ENCODE peak calls at places on chromosomes 3 and 15, in five cellular contexts. F, S, U, H and E are unnamed samples.

GRCh38 chr15:66765478-66766281 is 63.6 kb downstream of the SMAD6 start:
- DNase-seq in F (peak; percentile 69), S (peak; percentile 41), H (peak; percentile 93), U (no peak), E (no peak)

GRCh38 chr3:180390313-180390712 is 211.7 kb upstream of the TTC14 start:
- DNase-seq in F (no peak), U (no peak), H (no peak), S (no peak), E (no peak)

GRCh38 chr3:69823710-69824109 is 84.4 kb downstream of the MITF start:
- DNase-seq in U (no peak), F (no peak), S (no peak), H (no peak), E (no peak)

GRCh38 chr3:105915524-105915923 is 46.7 kb upstream of the CBLB start:
- DNase-seq in S (no peak), H (no peak), F (no peak), U (no peak), E (no peak)

GRCh38 chr3:39361252-39361927 is 21.8 kb upstream of the SLC25A38 start:
- DNase-seq in U (no peak), S (no peak), H (no peak), F (no peak), E (no peak)

GRCh38 chr3:42491876-42492507 is 10.5 kb upstream of the VIPR1 start:
- DNase-seq in F (no peak), U (no peak), S (no peak), H (no peak), E (no peak)

GRCh38 chr3:190192807-190193206 is 72.1 kb upstream of the P3H2 start:
- DNase-seq in H (no peak), U (no peak), S (no peak), F (no peak), E (no peak)

GRCh38 chr3:159775372-159775961 is 213.2 kb upstream of the IL12A start:
- DNase-seq in S (no peak), F (no peak), H (no peak), U (peak; percentile 41), E (no peak)

GRCh38 chr3:18238721-18239331 is 186.3 kb downstream of the SATB1 start:
- DNase-seq in S (no peak), U (no peak), F (no peak), H (no peak), E (no peak)

GRCh38 chr15:67560320-67560719 is 17.8 kb downstream of the MAP2K5 start:
- DNase-seq in S (no peak), U (no peak), F (no peak), H (no peak), E (no peak)

GRCh38 chr15:76380249-76380648 is 43.7 kb downstream of the ISL2 start:
- DNase-seq in F (no peak), U (no peak), H (no peak), S (no peak), E (no peak)

GRCh38 chr15:81310480-81310879 is 13.5 kb downstream of the STARD5 start:
- DNase-seq in H (no peak), S (no peak), F (no peak), U (no peak), E (no peak)

GRCh38 chr15:41494922-41495735 is 1.5 kb downstream of the ITPKA start:
- DNase-seq in U (no peak), S (no peak), H (no peak), F (no peak), E (no peak)

GRCh38 chr3:177982034-177982433 is 554.2 kb upstream of the KCNMB2 start:
- DNase-seq in H (no peak), S (no peak), F (no peak), U (no peak), E (no peak)

GRCh38 chr3:64266983-64267382 is 41.7 kb upstream of the PRICKLE2 start:
- DNase-seq in H (no peak), F (no peak), U (no peak), S (no peak), E (no peak)

GRCh38 chr3:64264491-64265109 is 39.3 kb upstream of the PRICKLE2 start:
- DNase-seq in S (no peak), H (no peak), F (no peak), U (no peak), E (no peak)

GRCh38 chr3:64267774-64268604 is 42.7 kb upstream of the PRICKLE2 start:
- DNase-seq in H (no peak), U (peak; percentile 51), S (no peak), F (no peak), E (no peak)

GRCh38 chr3:64268926-64269325 is 43.7 kb upstream of the PRICKLE2 start:
- DNase-seq in S (no peak), F (no peak), U (no peak), H (no peak), E (no peak)

GRCh38 chr3:64266065-64266874 is 41.0 kb upstream of the PRICKLE2 start:
- DNase-seq in H (peak; percentile 3), U (no peak), F (no peak), S (no peak), E (no peak)
- TF ChIP-seq POLR2AphosphoS5 in H (no peak), U (no peak), F (no peak), S (no peak), E (no peak)

GRCh38 chr3:56119575-56120349 is 348.5 kb downstream of the ERC2 start:
- DNase-seq in H (no peak), S (no peak), U (no peak), F (no peak), E (no peak)
- TF ChIP-seq TAF1 in H (no peak), S (no peak), U (no peak), F (no peak), E (no peak)

GRCh38 chr3:184981071-184981470 is 169.1 kb downstream of the VPS8 start:
- DNase-seq in H (peak; percentile 78), U (no peak), S (no peak), F (no peak), E (no peak)
- TF ChIP-seq POLR2A in H (no peak), U (no peak), S (no peak), F (no peak), E (no peak)

GRCh38 chr3:55526332-55527030 is 39.4 kb upstream of the WNT5A start:
- DNase-seq in F (no peak), U (no peak), H (peak; percentile 33), S (no peak), E (no peak)
- TF ChIP-seq POLR2AphosphoS5 in F (no peak), U (no peak), H (no peak), S (no peak), E (no peak)

DNA sequence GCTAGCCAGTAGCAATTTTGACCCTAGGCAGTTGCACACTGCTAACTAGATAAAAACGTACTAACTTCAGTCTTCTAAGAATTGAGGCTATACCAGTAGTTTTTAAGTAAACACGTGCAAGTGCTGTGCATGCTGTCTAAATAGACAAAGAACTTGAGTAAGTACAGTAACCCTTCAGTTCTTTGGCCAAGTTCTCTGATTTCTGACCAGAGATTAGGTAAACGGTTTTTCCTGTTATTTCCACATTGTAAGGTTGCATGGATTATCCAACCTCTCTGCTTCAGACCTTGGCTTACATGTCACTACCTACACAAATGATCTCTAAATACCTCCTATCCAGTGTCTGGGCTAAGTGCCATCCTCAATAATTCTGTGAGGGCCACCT is 892 bp upstream of the XXYLT1 start:
- DNase-seq in F (no peak), H (no peak), U (no peak), S (no peak), E (no peak)
- TF ChIP-seq TAF1 in F (no peak), H (no peak), U (no peak), S (no peak), E (no peak)

GRCh38 chr15:92655178-92655995 is at the start of gene FAM174B:
- DNase-seq in F (no peak), H (no peak), S (no peak), U (no peak), E (peak; percentile 45)
- TF ChIP-seq POLR2A in F (peak; percentile 80), H (no peak), S (no peak), U (no peak), E (no peak)

DNA sequence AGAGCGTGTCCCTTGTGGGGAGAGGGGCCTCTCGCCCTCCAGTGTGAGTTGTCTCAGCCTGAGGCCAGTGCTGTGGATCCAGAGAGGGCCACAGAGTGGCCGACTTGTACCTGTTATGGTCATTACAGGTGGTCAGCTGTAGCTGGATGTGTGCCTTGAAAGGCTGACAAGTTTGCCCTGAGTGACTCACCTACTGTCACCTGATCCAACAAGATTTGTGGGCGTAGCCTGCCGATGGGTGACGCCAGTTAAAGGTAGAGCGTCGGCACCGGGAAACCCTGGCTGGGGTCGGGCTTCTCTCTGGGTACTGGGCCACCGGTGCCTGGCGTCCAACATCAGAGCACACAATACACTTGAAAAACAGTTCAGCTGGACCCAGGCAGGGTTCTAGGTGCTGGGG is 2.8 kb upstream of the ISG20 start:
- DNase-seq in H (no peak), F (no peak), S (no peak), U (no peak), E (no peak)
- TF ChIP-seq POLR2AphosphoS5 in H (peak; percentile 11), F (no peak), S (no peak), U (peak; percentile 76), E (no peak)

DNA sequence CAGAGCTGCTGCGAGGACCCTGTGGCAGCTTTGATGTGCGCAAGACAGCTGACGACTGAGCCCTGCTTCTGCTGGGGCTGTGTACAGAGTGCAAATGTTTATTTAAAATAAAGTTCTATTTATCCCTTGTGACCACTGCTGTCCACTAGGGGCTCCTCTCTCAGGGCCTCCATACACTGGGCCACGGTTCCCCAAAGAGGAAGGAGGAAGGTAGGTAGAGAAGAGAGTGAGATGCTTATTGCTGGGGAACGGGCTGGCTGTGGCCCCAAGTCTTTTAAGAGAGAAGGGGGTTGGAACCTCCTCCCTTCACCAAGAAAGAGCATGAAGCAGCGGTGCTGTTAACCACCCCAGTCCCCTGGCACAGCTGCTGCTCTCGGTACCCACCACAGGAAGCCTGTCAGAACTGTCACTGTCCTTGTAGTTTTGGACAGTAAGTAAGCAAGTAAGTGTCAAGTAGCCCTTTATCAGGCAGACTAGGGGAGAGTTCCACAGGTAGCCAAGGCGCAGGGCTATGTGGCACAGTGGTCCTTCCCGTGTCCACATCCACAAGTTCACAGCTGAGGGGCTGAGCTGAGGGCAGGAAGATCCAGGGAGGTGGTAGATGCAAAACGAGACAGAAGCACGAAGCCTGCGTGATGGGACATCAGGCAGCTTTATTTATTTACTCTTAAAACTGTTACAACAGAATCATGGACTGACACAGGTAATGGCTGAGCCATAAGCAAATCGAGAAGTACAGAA is 47.3 kb downstream of the DHX30 start:
- DNase-seq in S (peak; percentile 46), F (no peak), U (no peak), H (peak; percentile 50), E (no peak)
- TF ChIP-seq TAF1 in S (no peak), F (no peak), U (no peak), H (no peak), E (no peak)

GRCh38 chr3:186413615-186414415 is 51.8 kb upstream of the DGKG start:
- DNase-seq in U (peak; percentile 23), H (no peak), F (peak; percentile 17), S (no peak), E (no peak)
- TF ChIP-seq POLR2A in U (peak; percentile 40), H (no peak), F (no peak), S (no peak), E (no peak)

DNA sequence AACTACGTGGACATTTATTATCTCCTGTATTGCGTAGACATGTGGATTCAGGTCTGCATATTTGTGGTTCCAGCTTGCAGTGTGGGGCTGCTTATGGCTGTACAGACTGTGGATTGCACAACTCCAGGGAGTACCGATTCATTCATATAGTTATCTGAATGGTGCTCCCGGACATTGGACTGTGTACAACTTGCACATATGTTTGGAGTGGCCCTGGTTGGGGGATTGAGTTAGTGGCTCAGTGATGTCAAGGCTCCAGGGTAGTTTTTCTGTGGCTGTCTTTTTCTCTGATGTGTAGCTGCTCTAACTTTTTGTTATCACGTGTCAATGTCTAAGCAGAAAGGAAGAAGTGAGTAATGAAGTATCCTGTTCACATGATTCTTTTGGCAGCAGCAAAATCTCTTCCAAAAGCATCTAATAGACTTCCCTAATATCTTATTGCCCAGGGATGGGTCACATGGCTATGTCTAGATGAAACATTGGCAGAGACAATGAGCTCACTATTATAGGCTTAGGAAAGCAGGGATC is 15.8 kb downstream of the ST3GAL6 start:
- DNase-seq in H (peak; percentile 97), S (no peak), U (no peak), F (no peak), E (no peak)
- TF ChIP-seq POLR2AphosphoS5 in H (no peak), S (no peak), U (no peak), F (no peak), E (no peak)